ENCODE peak calls at places on chromosome 5, in four cellular contexts. Z, L, U and O are unnamed samples.

GRCh38 chr5:168874713-168875380 is 295.7 kb upstream of the PANK3 start:
- DNase-seq in Z (no peak), U (no peak), L (peak), O (no peak)

GRCh38 chr5:131795879-131796792 is 681 bp downstream of the FNIP1 start:
- DNase-seq in Z (peak), U (peak), L (peak), O (peak)

GRCh38 chr5:169162407-169162806 is 138.5 kb downstream of the SLIT3 start:
- DNase-seq in L (no peak), Z (no peak), U (peak), O (no peak)

GRCh38 chr5:10684303-10685086 is 76.5 kb downstream of the DAP start:
- DNase-seq in L (no peak), U (no peak), Z (no peak), O (no peak)

GRCh38 chr5:37740331-37741066 is 99.3 kb downstream of the GDNF start:
- DNase-seq in Z (no peak), L (no peak), U (no peak), O (no peak)

GRCh38 chr5:32708949-32709348 is 2.2 kb upstream of the NPR3 start:
- DNase-seq in Z (no peak), L (no peak), U (peak), O (no peak)

GRCh38 chr5:68395844-68396523 is 180.4 kb downstream of the PIK3R1 start:
- DNase-seq in L (no peak), Z (no peak), U (peak), O (no peak)

GRCh38 chr5:127941646-127942045 is 141.9 kb upstream of the SLC12A2 start:
- DNase-seq in U (peak), L (no peak), Z (no peak), O (no peak)

GRCh38 chr5:59330680-59331079 is 562.8 kb downstream of the PDE4D start:
- DNase-seq in Z (no peak), U (no peak), L (no peak), O (no peak)

GRCh38 chr5:119321569-119322311 is 34.1 kb upstream of the TNFAIP8 start:
- DNase-seq in L (no peak), Z (no peak), U (no peak), O (no peak)

GRCh38 chr5:95936812-95937397 is 24.7 kb downstream of the ELL2 start:
- DNase-seq in L (no peak), U (no peak), Z (no peak), O (no peak)

GRCh38 chr5:181261320-181262085 is 560 bp upstream of the TRIM52 start:
- DNase-seq in L (peak), Z (peak), U (peak), O (peak)

GRCh38 chr5:95817430-95817829 is 5.1 kb downstream of the GLRX start:
- DNase-seq in L (peak), Z (no peak), U (peak), O (no peak)

GRCh38 chr5:14902826-14903560 is 31.4 kb upstream of the ANKH start:
- DNase-seq in L (no peak), U (no peak), Z (no peak), O (no peak)

GRCh38 chr5:96338624-96339023 is 94.4 kb downstream of the PCSK1 start:
- DNase-seq in Z (no peak), L (no peak), U (no peak), O (no peak)